ENCODE peak calls at places on chromosome 1, in eight cellular contexts. C is GM23338, Y is breast epithelium, L is SK-N-SH, A is K562, T is stomach, F is prostate gland, M is Panc1. U is an unnamed sample.

GRCh38 chr1:229114315-229114714 is 156.6 kb upstream of the RAB4A start:
- DNase-seq in C (no peak), M (no peak), L (peak; percentile 58), Y (no peak), T (no peak), A (no peak), F (no peak), U (no peak)

GRCh38 chr1:101587749-101588148 is 350.9 kb downstream of the S1PR1 start:
- DNase-seq in L (no peak), A (no peak), T (no peak), M (no peak), F (no peak), Y (no peak), C (no peak), U (no peak)

GRCh38 chr1:54439550-54440223 is 33.5 kb upstream of the SSBP3 start:
- DNase-seq in M (no peak), L (no peak), F (no peak), T (no peak), C (peak; percentile 39), A (no peak), Y (no peak), U (no peak)

GRCh38 chr1:238232036-238232744 is 341.5 kb upstream of the ZP4 start:
- DNase-seq in M (no peak), A (no peak), C (no peak), F (no peak), L (peak; percentile 17), Y (no peak), T (no peak), U (no peak)

GRCh38 chr1:48061162-48062136 is 64.3 kb upstream of the TRABD2B start:
- DNase-seq in Y (no peak), M (peak; percentile 17), T (peak; percentile 52), L (peak; percentile 69), C (peak; percentile 90), F (peak; percentile 59), A (peak; percentile 60), U (no peak)

GRCh38 chr1:27341525-27342252 is at the start of gene SYTL1:
- DNase-seq in L (peak; percentile 59), Y (peak; percentile 70), M (no peak), C (peak; percentile 80), A (peak; percentile 82), T (peak; percentile 82), F (peak; percentile 72), U (peak; percentile 94)

GRCh38 chr1:227910506-227910905 is 37.2 kb downstream of the WNT9A start:
- DNase-seq in A (no peak), Y (no peak), L (no peak), T (no peak), M (no peak), C (no peak), F (no peak), U (no peak)

GRCh38 chr1:205842177-205842576 is 7.8 kb downstream of the PM20D1 start:
- DNase-seq in L (peak; percentile 53), T (no peak), A (no peak), C (no peak), F (no peak), Y (no peak), M (no peak), U (no peak)

GRCh38 chr1:47228644-47229030 is 3.4 kb downstream of the TAL1 start:
- DNase-seq in L (no peak), T (no peak), A (no peak), Y (no peak), M (no peak), F (no peak), C (no peak), U (peak; percentile 83)

GRCh38 chr1:152029144-152029936 is 7.5 kb downstream of the S100A11 start:
- DNase-seq in L (no peak), A (no peak), Y (no peak), F (no peak), T (no peak), C (no peak), M (no peak), U (no peak)

GRCh38 chr1:16163882-16164820 is 8.3 kb upstream of the EPHA2 start:
- DNase-seq in A (peak; percentile 92), Y (no peak), M (peak; percentile 96), L (no peak), F (no peak), C (no peak), T (no peak), U (no peak)

GRCh38 chr1:97424209-97424608 is 496.6 kb downstream of the DPYD start:
- DNase-seq in L (no peak), F (no peak), Y (no peak), T (no peak), A (no peak), M (no peak), C (no peak), U (no peak)

GRCh38 chr1:237864338-237865244 is 26.1 kb downstream of the ZP4 start:
- DNase-seq in L (peak; percentile 81), T (peak; percentile 78), C (peak; percentile 81), M (peak; percentile 15), A (peak; percentile 45), F (peak; percentile 16), Y (no peak), U (peak; percentile 81)

GRCh38 chr1:56967900-56968832 is 2.4 kb upstream of the C8B start:
- DNase-seq in Y (no peak), F (no peak), T (peak; percentile 48), M (no peak), C (peak; percentile 85), A (peak; percentile 69), L (peak; percentile 40), U (no peak)

GRCh38 chr1:2347907-2348306 is 43.4 kb downstream of the MORN1 start:
- DNase-seq in M (no peak), Y (peak; percentile 37), A (no peak), T (no peak), F (no peak), C (peak; percentile 47), L (no peak), U (no peak)

GRCh38 chr1:117335376-117336086 is 31.7 kb upstream of the MAN1A2 start:
- DNase-seq in M (no peak), F (no peak), Y (no peak), A (no peak), T (no peak), C (no peak), L (no peak), U (no peak)

GRCh38 chr1:89598450-89599331 is 34.2 kb upstream of the LRRC8C start:
- DNase-seq in M (peak; percentile 25), L (peak; percentile 55), Y (no peak), T (no peak), C (peak; percentile 74), A (peak; percentile 56), F (no peak), U (no peak)

GRCh38 chr1:41641483-41641829 is 157.0 kb upstream of the EDN2 start:
- DNase-seq in A (no peak), C (no peak), T (no peak), F (no peak), L (no peak), M (no peak), Y (no peak), U (no peak)

DNA sequence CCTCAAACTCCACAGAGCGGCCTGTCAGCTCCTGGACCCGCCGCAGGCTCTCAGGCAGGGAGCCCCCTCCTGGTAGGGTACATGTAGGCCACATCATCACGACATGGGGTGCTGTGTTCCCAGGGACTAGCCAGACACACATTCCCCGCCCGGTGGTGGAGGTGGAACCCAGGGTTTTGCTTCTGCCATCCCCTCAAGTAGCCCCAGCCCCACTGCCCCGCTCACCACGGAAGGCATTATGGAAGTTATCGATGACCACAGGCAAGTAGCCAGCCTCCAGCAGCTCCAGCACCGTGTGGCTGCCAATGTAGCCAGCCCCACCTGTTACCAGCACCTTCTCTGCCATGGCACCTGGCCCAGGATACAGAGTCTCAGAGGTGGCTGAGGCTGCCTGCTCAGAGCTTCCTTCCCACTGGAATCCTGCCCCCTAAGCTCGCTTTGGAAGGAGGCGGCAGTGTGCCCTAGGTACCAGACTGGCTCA is 1.9 kb downstream of the GALE start:
- DNase-seq in Y (no peak), M (no peak), A (peak; percentile 70), F (no peak), L (peak; percentile 45), C (peak; percentile 67), T (peak; percentile 83), U (peak; percentile 78)
- TF ChIP-seq POLR2AphosphoS5 in Y (no peak), M (no peak), A (no peak), F (no peak), L (no peak), C (no peak), T (no peak), U (no peak)

GRCh38 chr1:94422115-94422820 is 4.1 kb downstream of the ABCD3 start:
- DNase-seq in T (no peak), C (no peak), A (no peak), Y (no peak), L (no peak), F (no peak), M (no peak), U (no peak)

GRCh38 chr1:94428441-94428840 is 10.3 kb downstream of the ABCD3 start:
- DNase-seq in F (no peak), T (no peak), M (no peak), L (no peak), A (no peak), C (no peak), Y (no peak), U (no peak)

GRCh38 chr1:94425821-94426484 is 7.8 kb downstream of the ABCD3 start:
- DNase-seq in L (no peak), T (peak; percentile 35), Y (no peak), A (no peak), M (no peak), C (no peak), F (no peak), U (no peak)
- H3K27ac ChIP-seq in L (no peak overlapping the region), T (peak overlapping the region; percentile 54), Y (peak overlapping the region; percentile 57), A (no peak overlapping the region), M (peak overlapping the region; percentile 51), C (no peak overlapping the region), F (no peak overlapping the region), U (no peak overlapping the region)

DNA sequence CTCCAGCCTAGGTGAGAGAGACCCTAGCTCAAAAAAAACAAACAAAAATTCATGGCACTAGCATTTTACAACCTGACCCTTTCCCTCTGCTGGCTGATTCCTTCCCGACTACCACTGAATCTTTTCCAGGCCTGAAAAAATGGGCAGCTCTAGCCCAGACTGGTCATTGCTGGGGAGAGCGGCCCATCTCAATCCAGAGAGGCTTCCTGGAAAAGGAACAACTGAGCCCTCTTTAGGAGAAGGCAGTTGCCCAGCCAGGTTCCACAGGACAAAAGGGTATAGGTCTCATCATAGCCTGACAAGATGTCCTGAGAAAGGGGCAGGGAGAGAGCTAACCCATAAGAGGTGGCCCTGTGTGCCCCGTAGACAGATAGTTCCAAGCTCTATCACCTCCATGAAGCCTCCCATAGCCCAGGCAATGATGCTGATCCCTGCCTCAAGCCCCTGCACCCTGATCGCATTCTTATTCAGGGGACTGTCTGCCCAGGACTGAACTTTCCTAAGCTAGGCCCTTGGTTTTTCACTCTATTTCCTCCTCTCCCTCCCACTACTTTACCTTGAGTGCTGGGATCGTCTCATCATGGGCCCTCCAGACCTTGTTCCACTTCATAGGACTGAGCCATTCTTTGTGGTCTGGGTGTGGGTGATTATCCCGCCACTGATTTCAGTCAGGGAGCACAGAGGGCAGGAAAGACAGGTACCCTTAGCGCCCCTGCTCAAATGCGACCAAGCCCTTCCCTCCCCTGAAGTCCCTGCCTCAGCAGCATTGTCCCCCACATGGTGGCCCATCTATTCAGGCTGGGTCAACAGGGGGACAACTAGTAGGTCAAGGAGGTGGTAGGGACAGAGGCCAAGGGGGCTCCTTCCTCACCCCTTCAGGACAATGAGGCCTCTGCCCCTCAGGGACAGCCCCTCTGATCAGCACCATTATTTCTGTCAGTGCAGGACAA is 18.2 kb downstream of the RHBG start:
- DNase-seq in T (no peak), C (no peak), A (no peak), M (no peak), Y (no peak), F (no peak), L (no peak), U (no peak)
- TF ChIP-seq POLR2AphosphoS5 in T (no peak), C (no peak), A (no peak), M (no peak), Y (no peak), F (no peak), L (no peak), U (no peak)

GRCh38 chr1:79741720-79742421 is 735.3 kb upstream of the ADGRL4 start:
- DNase-seq in F (no peak), T (no peak), L (no peak), Y (no peak), C (no peak), A (no peak), M (no peak), U (no peak)
- H3K27ac ChIP-seq in F (no peak overlapping the region), T (no peak overlapping the region), L (no peak overlapping the region), Y (no peak overlapping the region), C (no peak overlapping the region), A (no peak overlapping the region), M (no peak overlapping the region), U (peak overlapping the region; percentile 35)

U was measured in spleen.